ENCODE peak calls at places on chromosomes 13 and 19, in nine cellular contexts. One of them, this sample, is unnamed.

GRCh38 chr19:7483720-7484201 is 5.1 kb downstream of the PEX11G start:
- DNase-seq in iris pigment epithelial cell: no peak
- DNase-seq in EL: no peak
- DNase-seq in activated CD8-positive, alpha-beta memory T cell treated with anti-CD3 and anti-CD28 coated beads, Interleukin-2, amount 50 U/mL, for 4 hours: no peak
- DNase-seq in small intestine: peak; percentile 79
- DNase-seq in breast epithelium: peak; percentile 58
- DNase-seq in RPMI7951: peak; percentile 57
- DNase-seq in hippocampal formation: no peak
- DNase-seq in CD8-positive, alpha-beta memory T cell: no peak
- DNase-seq in this sample: no peak

GRCh38 chr19:7010722-7011593 is 10.3 kb downstream of the MBD3L2B start:
- DNase-seq in iris pigment epithelial cell: no peak
- DNase-seq in EL: no peak
- DNase-seq in activated CD8-positive, alpha-beta memory T cell treated with anti-CD3 and anti-CD28 coated beads, Interleukin-2, amount 50 U/mL, for 4 hours: no peak
- DNase-seq in small intestine: no peak
- DNase-seq in breast epithelium: no peak
- DNase-seq in RPMI7951: no peak
- DNase-seq in hippocampal formation: no peak
- DNase-seq in CD8-positive, alpha-beta memory T cell: no peak
- DNase-seq in this sample: no peak

GRCh38 chr13:48449656-48450055 is 36.7 kb upstream of the LPAR6 start:
- DNase-seq in iris pigment epithelial cell: no peak
- DNase-seq in EL: peak; percentile 15
- DNase-seq in activated CD8-positive, alpha-beta memory T cell treated with anti-CD3 and anti-CD28 coated beads, Interleukin-2, amount 50 U/mL, for 4 hours: no peak
- DNase-seq in small intestine: no peak
- DNase-seq in breast epithelium: no peak
- DNase-seq in RPMI7951: no peak
- DNase-seq in hippocampal formation: no peak
- DNase-seq in CD8-positive, alpha-beta memory T cell: no peak
- DNase-seq in this sample: no peak

GRCh38 chr19:53958168-53958571 is 4.6 kb upstream of the CACNG8 start:
- DNase-seq in iris pigment epithelial cell: no peak
- DNase-seq in EL: no peak
- DNase-seq in activated CD8-positive, alpha-beta memory T cell treated with anti-CD3 and anti-CD28 coated beads, Interleukin-2, amount 50 U/mL, for 4 hours: no peak
- DNase-seq in small intestine: no peak
- DNase-seq in breast epithelium: no peak
- DNase-seq in RPMI7951: no peak
- DNase-seq in hippocampal formation: no peak
- DNase-seq in CD8-positive, alpha-beta memory T cell: no peak
- DNase-seq in this sample: no peak

GRCh38 chr13:78608705-78609463 is 5.5 kb upstream of the POU4F1 start:
- DNase-seq in iris pigment epithelial cell: no peak
- DNase-seq in EL: no peak
- DNase-seq in activated CD8-positive, alpha-beta memory T cell treated with anti-CD3 and anti-CD28 coated beads, Interleukin-2, amount 50 U/mL, for 4 hours: no peak
- DNase-seq in small intestine: no peak
- DNase-seq in breast epithelium: no peak
- DNase-seq in RPMI7951: no peak
- DNase-seq in hippocampal formation: no peak
- DNase-seq in CD8-positive, alpha-beta memory T cell: no peak
- DNase-seq in this sample: no peak

GRCh38 chr19:20247016-20247683 is 80.1 kb downstream of the ZNF486 start:
- DNase-seq in iris pigment epithelial cell: peak; percentile 36
- DNase-seq in EL: peak; percentile 21
- DNase-seq in activated CD8-positive, alpha-beta memory T cell treated with anti-CD3 and anti-CD28 coated beads, Interleukin-2, amount 50 U/mL, for 4 hours: peak; percentile 31
- DNase-seq in small intestine: no peak
- DNase-seq in breast epithelium: no peak
- DNase-seq in RPMI7951: no peak
- DNase-seq in hippocampal formation: peak; percentile 62
- DNase-seq in CD8-positive, alpha-beta memory T cell: no peak
- DNase-seq in this sample: no peak

GRCh38 chr13:75101997-75102720 is 379.8 kb downstream of the TBC1D4 start:
- DNase-seq in iris pigment epithelial cell: peak; percentile 62
- DNase-seq in EL: peak; percentile 55
- DNase-seq in activated CD8-positive, alpha-beta memory T cell treated with anti-CD3 and anti-CD28 coated beads, Interleukin-2, amount 50 U/mL, for 4 hours: no peak
- DNase-seq in small intestine: no peak
- DNase-seq in breast epithelium: no peak
- DNase-seq in RPMI7951: peak; percentile 10
- DNase-seq in hippocampal formation: no peak
- DNase-seq in CD8-positive, alpha-beta memory T cell: no peak
- DNase-seq in this sample: no peak

GRCh38 chr13:50519866-50520265 is 323.6 kb downstream of the DLEU7 start:
- DNase-seq in iris pigment epithelial cell: peak; percentile 45
- DNase-seq in EL: no peak
- DNase-seq in activated CD8-positive, alpha-beta memory T cell treated with anti-CD3 and anti-CD28 coated beads, Interleukin-2, amount 50 U/mL, for 4 hours: no peak
- DNase-seq in small intestine: no peak
- DNase-seq in breast epithelium: no peak
- DNase-seq in RPMI7951: no peak
- DNase-seq in hippocampal formation: no peak
- DNase-seq in CD8-positive, alpha-beta memory T cell: no peak
- DNase-seq in this sample: no peak

GRCh38 chr13:113863511-113864302 is at the start of gene GAS6:
- DNase-seq in iris pigment epithelial cell: peak; percentile 50
- DNase-seq in EL: peak; percentile 54
- DNase-seq in activated CD8-positive, alpha-beta memory T cell treated with anti-CD3 and anti-CD28 coated beads, Interleukin-2, amount 50 U/mL, for 4 hours: no peak
- DNase-seq in small intestine: peak; percentile 66
- DNase-seq in breast epithelium: peak; percentile 38
- DNase-seq in RPMI7951: peak; percentile 60
- DNase-seq in hippocampal formation: no peak
- DNase-seq in CD8-positive, alpha-beta memory T cell: no peak
- DNase-seq in this sample: peak; percentile 62

GRCh38 chr13:103859952-103860351 is 793.7 kb upstream of the SLC10A2 start:
- DNase-seq in iris pigment epithelial cell: no peak
- DNase-seq in EL: no peak
- DNase-seq in activated CD8-positive, alpha-beta memory T cell treated with anti-CD3 and anti-CD28 coated beads, Interleukin-2, amount 50 U/mL, for 4 hours: no peak
- DNase-seq in small intestine: peak; percentile 1
- DNase-seq in breast epithelium: no peak
- DNase-seq in RPMI7951: no peak
- DNase-seq in hippocampal formation: no peak
- DNase-seq in CD8-positive, alpha-beta memory T cell: no peak
- DNase-seq in this sample: no peak

GRCh38 chr13:36548129-36548528 is 115.8 kb downstream of the CCNA1 start:
- DNase-seq in iris pigment epithelial cell: no peak
- DNase-seq in EL: no peak
- DNase-seq in activated CD8-positive, alpha-beta memory T cell treated with anti-CD3 and anti-CD28 coated beads, Interleukin-2, amount 50 U/mL, for 4 hours: no peak
- DNase-seq in small intestine: no peak
- DNase-seq in breast epithelium: no peak
- DNase-seq in RPMI7951: no peak
- DNase-seq in hippocampal formation: no peak
- DNase-seq in CD8-positive, alpha-beta memory T cell: no peak
- DNase-seq in this sample: no peak

GRCh38 chr19:50022823-50023222 is 2.3 kb downstream of the VRK3 start:
- DNase-seq in iris pigment epithelial cell: no peak
- DNase-seq in EL: no peak
- DNase-seq in activated CD8-positive, alpha-beta memory T cell treated with anti-CD3 and anti-CD28 coated beads, Interleukin-2, amount 50 U/mL, for 4 hours: no peak
- DNase-seq in small intestine: peak; percentile 51
- DNase-seq in breast epithelium: no peak
- DNase-seq in RPMI7951: no peak
- DNase-seq in hippocampal formation: no peak
- DNase-seq in CD8-positive, alpha-beta memory T cell: no peak
- DNase-seq in this sample: no peak

GRCh38 chr13:44790289-44790688 is 199.0 kb downstream of the NUFIP1 start:
- DNase-seq in iris pigment epithelial cell: no peak
- DNase-seq in EL: no peak
- DNase-seq in activated CD8-positive, alpha-beta memory T cell treated with anti-CD3 and anti-CD28 coated beads, Interleukin-2, amount 50 U/mL, for 4 hours: no peak
- DNase-seq in small intestine: no peak
- DNase-seq in breast epithelium: no peak
- DNase-seq in RPMI7951: no peak
- DNase-seq in hippocampal formation: no peak
- DNase-seq in CD8-positive, alpha-beta memory T cell: no peak
- DNase-seq in this sample: no peak

GRCh38 chr19:33752945-33753344 is 43.7 kb upstream of the KCTD15 start:
- DNase-seq in iris pigment epithelial cell: no peak
- DNase-seq in EL: no peak
- DNase-seq in activated CD8-positive, alpha-beta memory T cell treated with anti-CD3 and anti-CD28 coated beads, Interleukin-2, amount 50 U/mL, for 4 hours: no peak
- DNase-seq in small intestine: no peak
- DNase-seq in breast epithelium: no peak
- DNase-seq in RPMI7951: no peak
- DNase-seq in hippocampal formation: no peak
- DNase-seq in CD8-positive, alpha-beta memory T cell: no peak
- DNase-seq in this sample: no peak

GRCh38 chr13:75345191-75345590 is 136.8 kb downstream of the TBC1D4 start:
- DNase-seq in iris pigment epithelial cell: peak; percentile 46
- DNase-seq in EL: no peak
- DNase-seq in activated CD8-positive, alpha-beta memory T cell treated with anti-CD3 and anti-CD28 coated beads, Interleukin-2, amount 50 U/mL, for 4 hours: no peak
- DNase-seq in small intestine: peak; percentile 57
- DNase-seq in breast epithelium: no peak
- DNase-seq in RPMI7951: no peak
- DNase-seq in hippocampal formation: no peak
- DNase-seq in CD8-positive, alpha-beta memory T cell: no peak
- DNase-seq in this sample: no peak

GRCh38 chr19:17346109-17346671 is 8.8 kb downstream of the GTPBP3 start:
- DNase-seq in iris pigment epithelial cell: peak; percentile 49
- DNase-seq in EL: peak; percentile 57
- DNase-seq in activated CD8-positive, alpha-beta memory T cell treated with anti-CD3 and anti-CD28 coated beads, Interleukin-2, amount 50 U/mL, for 4 hours: peak; percentile 79
- DNase-seq in small intestine: peak; percentile 60
- DNase-seq in breast epithelium: no peak
- DNase-seq in RPMI7951: peak; percentile 67
- DNase-seq in hippocampal formation: peak; percentile 16
- DNase-seq in CD8-positive, alpha-beta memory T cell: peak; percentile 68
- DNase-seq in this sample: no peak

GRCh38 chr13:29908411-29908810 is 58.0 kb upstream of the UBL3 start:
- DNase-seq in iris pigment epithelial cell: peak; percentile 10
- DNase-seq in EL: peak; percentile 84
- DNase-seq in activated CD8-positive, alpha-beta memory T cell treated with anti-CD3 and anti-CD28 coated beads, Interleukin-2, amount 50 U/mL, for 4 hours: no peak
- DNase-seq in small intestine: no peak
- DNase-seq in breast epithelium: no peak
- DNase-seq in RPMI7951: peak; percentile 91
- DNase-seq in hippocampal formation: no peak
- DNase-seq in CD8-positive, alpha-beta memory T cell: no peak
- DNase-seq in this sample: no peak

GRCh38 chr13:26425439-26426358 is 131.8 kb upstream of the WASF3 start:
- DNase-seq in iris pigment epithelial cell: peak; percentile 55
- DNase-seq in EL: peak; percentile 27
- DNase-seq in activated CD8-positive, alpha-beta memory T cell treated with anti-CD3 and anti-CD28 coated beads, Interleukin-2, amount 50 U/mL, for 4 hours: no peak
- DNase-seq in small intestine: peak; percentile 69
- DNase-seq in breast epithelium: no peak
- DNase-seq in RPMI7951: peak; percentile 15
- DNase-seq in hippocampal formation: no peak
- DNase-seq in CD8-positive, alpha-beta memory T cell: no peak
- DNase-seq in this sample: no peak

GRCh38 chr19:17402982-17403855 is 2.2 kb downstream of the BST2 start:
- DNase-seq in iris pigment epithelial cell: no peak
- DNase-seq in EL: peak; percentile 66
- DNase-seq in activated CD8-positive, alpha-beta memory T cell treated with anti-CD3 and anti-CD28 coated beads, Interleukin-2, amount 50 U/mL, for 4 hours: peak; percentile 25
- DNase-seq in small intestine: no peak
- DNase-seq in breast epithelium: no peak
- DNase-seq in RPMI7951: no peak
- DNase-seq in hippocampal formation: no peak
- DNase-seq in CD8-positive, alpha-beta memory T cell: no peak
- DNase-seq in this sample: no peak

GRCh38 chr19:4647676-4648644 is 8.6 kb downstream of the TNFAIP8L1 start:
- DNase-seq in iris pigment epithelial cell: no peak
- DNase-seq in EL: no peak
- DNase-seq in activated CD8-positive, alpha-beta memory T cell treated with anti-CD3 and anti-CD28 coated beads, Interleukin-2, amount 50 U/mL, for 4 hours: no peak
- DNase-seq in small intestine: no peak
- DNase-seq in breast epithelium: peak; percentile 24
- DNase-seq in RPMI7951: no peak
- DNase-seq in hippocampal formation: no peak
- DNase-seq in CD8-positive, alpha-beta memory T cell: no peak
- DNase-seq in this sample: no peak

GRCh38 chr13:21674271-21675009 is 3.6 kb downstream of the FGF9 start:
- DNase-seq in iris pigment epithelial cell: no peak
- DNase-seq in EL: no peak
- DNase-seq in activated CD8-positive, alpha-beta memory T cell treated with anti-CD3 and anti-CD28 coated beads, Interleukin-2, amount 50 U/mL, for 4 hours: peak; percentile 43
- DNase-seq in small intestine: peak; percentile 12
- DNase-seq in breast epithelium: no peak
- DNase-seq in RPMI7951: no peak
- DNase-seq in hippocampal formation: no peak
- DNase-seq in CD8-positive, alpha-beta memory T cell: no peak
- DNase-seq in this sample: no peak

GRCh38 chr19:56639217-56639616 is 3.7 kb upstream of the SMIM17 start:
- DNase-seq in iris pigment epithelial cell: peak; percentile 8
- DNase-seq in EL: no peak
- DNase-seq in activated CD8-positive, alpha-beta memory T cell treated with anti-CD3 and anti-CD28 coated beads, Interleukin-2, amount 50 U/mL, for 4 hours: no peak
- DNase-seq in small intestine: no peak
- DNase-seq in breast epithelium: no peak
- DNase-seq in RPMI7951: peak; percentile 30
- DNase-seq in hippocampal formation: no peak
- DNase-seq in CD8-positive, alpha-beta memory T cell: no peak
- DNase-seq in this sample: no peak

GRCh38 chr19:1139126-1139525 is 34.9 kb downstream of the SBNO2 start:
- DNase-seq in iris pigment epithelial cell: no peak
- DNase-seq in EL: no peak
- DNase-seq in activated CD8-positive, alpha-beta memory T cell treated with anti-CD3 and anti-CD28 coated beads, Interleukin-2, amount 50 U/mL, for 4 hours: no peak
- DNase-seq in small intestine: no peak
- DNase-seq in breast epithelium: no peak
- DNase-seq in RPMI7951: no peak
- DNase-seq in hippocampal formation: no peak
- DNase-seq in CD8-positive, alpha-beta memory T cell: no peak
- DNase-seq in this sample: no peak

GRCh38 chr19:47653856-47654255 is 44.9 kb downstream of the BICRA start:
- DNase-seq in iris pigment epithelial cell: no peak
- DNase-seq in EL: no peak
- DNase-seq in activated CD8-positive, alpha-beta memory T cell treated with anti-CD3 and anti-CD28 coated beads, Interleukin-2, amount 50 U/mL, for 4 hours: no peak
- DNase-seq in small intestine: no peak
- DNase-seq in breast epithelium: no peak
- DNase-seq in RPMI7951: no peak
- DNase-seq in hippocampal formation: no peak
- DNase-seq in CD8-positive, alpha-beta memory T cell: no peak
- DNase-seq in this sample: no peak

GRCh38 chr19:33795370-33796163 is 1.1 kb upstream of the KCTD15 start:
- DNase-seq in iris pigment epithelial cell: peak; percentile 85
- DNase-seq in EL: peak; percentile 84
- DNase-seq in activated CD8-positive, alpha-beta memory T cell treated with anti-CD3 and anti-CD28 coated beads, Interleukin-2, amount 50 U/mL, for 4 hours: no peak
- DNase-seq in small intestine: peak; percentile 60
- DNase-seq in breast epithelium: peak; percentile 56
- DNase-seq in RPMI7951: peak; percentile 93
- DNase-seq in hippocampal formation: peak; percentile 43
- DNase-seq in CD8-positive, alpha-beta memory T cell: no peak
- DNase-seq in this sample: no peak

GRCh38 chr13:98571955-98572662 is 4.8 kb downstream of the STK24 start:
- DNase-seq in iris pigment epithelial cell: peak; percentile 42
- DNase-seq in EL: peak; percentile 55
- DNase-seq in activated CD8-positive, alpha-beta memory T cell treated with anti-CD3 and anti-CD28 coated beads, Interleukin-2, amount 50 U/mL, for 4 hours: no peak
- DNase-seq in small intestine: peak; percentile 86
- DNase-seq in breast epithelium: no peak
- DNase-seq in RPMI7951: peak; percentile 88
- DNase-seq in hippocampal formation: no peak
- DNase-seq in CD8-positive, alpha-beta memory T cell: no peak
- DNase-seq in this sample: no peak

This sample was measured in RWPE2.